ENCODE peak calls at places on chromosomes 5 and 9, in four cellular contexts. Z is gastrocnemius medialis, V is A549, Y is HepG2. F is an unnamed sample.

GRCh38 chr9:36961568-36962360 is 72.3 kb downstream of the PAX5 start:
- ATAC-seq in Y (no peak), V (no peak), Z (no peak), F (no peak)

GRCh38 chr9:134283111-134283515 is 43.1 kb upstream of the RXRA start:
- ATAC-seq in V (no peak), Z (peak), Y (no peak), F (peak)

GRCh38 chr5:154977409-154977808 is 36.1 kb upstream of the KIF4B start:
- ATAC-seq in Y (no peak), V (no peak), Z (no peak), F (no peak)

GRCh38 chr9:35658894-35659220 is 765 bp downstream of the CCDC107 start:
- ATAC-seq in V (peak), Z (peak), Y (peak), F (no peak)

GRCh38 chr9:35828716-35829083 is at the start of gene FAM221B:
- ATAC-seq in Z (peak), V (peak), Y (no peak), F (no peak)

GRCh38 chr9:589723-590122 is 251.8 kb upstream of the DMRT1 start:
- ATAC-seq in Y (no peak), Z (no peak), V (peak), F (peak)

GRCh38 chr5:139847790-139848507 is 52.3 kb downstream of the PSD2 start:
- ATAC-seq in Z (peak), Y (peak), V (peak), F (peak)

GRCh38 chr5:126355940-126356339 is 67.3 kb upstream of the GRAMD2B start:
- ATAC-seq in V (no peak), Y (no peak), Z (no peak), F (no peak)

GRCh38 chr9:34507556-34507955 is 15.2 kb downstream of the ENHO start:
- ATAC-seq in Z (no peak), V (no peak), Y (no peak), F (no peak)

GRCh38 chr5:20985754-20986153 is 997.8 kb upstream of the CDH18 start:
- ATAC-seq in V (no peak), Z (no peak), Y (no peak), F (no peak)

GRCh38 chr5:139638090-139638735 is 9.9 kb upstream of the CXXC5 start:
- ATAC-seq in Z (peak), V (peak), Y (peak), F (peak)

GRCh38 chr9:120742951-120743416 is 28.7 kb upstream of the MEGF9 start:
- ATAC-seq in Y (peak), V (peak), Z (no peak), F (no peak)

GRCh38 chr5:5490774-5491347 is 68.4 kb downstream of the ICE1 start:
- ATAC-seq in V (no peak), Y (no peak), Z (peak), F (no peak)

GRCh38 chr5:32088214-32088613 is 85.9 kb downstream of the GOLPH3 start:
- ATAC-seq in Y (no peak), Z (no peak), V (no peak), F (no peak)

GRCh38 chr5:34487202-34487879 is 168.8 kb upstream of the RAI14 start:
- ATAC-seq in Z (peak), Y (peak), V (peak), F (peak)

GRCh38 chr9:20200900-20201495 is 412.2 kb upstream of the SLC24A2 start:
- ATAC-seq in V (no peak), Y (no peak), Z (no peak), F (no peak)

GRCh38 chr9:20199111-20199510 is 410.3 kb upstream of the SLC24A2 start:
- ATAC-seq in Z (no peak), V (no peak), Y (no peak), F (no peak)

GRCh38 chr9:20197976-20198685 is 409.3 kb upstream of the SLC24A2 start:
- ATAC-seq in Z (no peak), V (peak), Y (no peak), F (no peak)
- TF ChIP-seq CTCF in Z (no peak), V (no peak), Y (no peak), F (no peak)

DNA sequence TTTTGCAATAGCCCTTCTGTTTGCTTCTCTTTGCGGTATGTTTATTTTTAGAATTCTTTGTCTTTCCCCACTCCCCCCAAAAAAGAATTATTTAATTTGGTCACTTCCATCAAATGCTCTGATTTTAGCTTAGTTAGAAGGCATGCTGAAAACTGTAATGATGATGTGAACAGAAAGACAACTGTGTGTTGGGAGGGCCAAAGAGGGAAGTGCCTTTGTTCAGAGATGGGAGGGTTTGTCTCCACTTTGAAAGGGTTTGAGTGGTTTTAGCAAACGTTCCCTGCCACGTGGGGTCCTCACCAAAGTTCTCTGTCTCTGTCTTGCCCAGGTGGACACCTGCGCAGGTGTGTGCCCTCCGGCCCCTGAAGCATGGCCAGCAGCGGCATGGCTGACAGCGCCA is 41.9 kb downstream of the SYK start:
- ATAC-seq in Y (no peak), V (no peak), Z (no peak), F (no peak)
- TF ChIP-seq POLR2A in Y (no peak), V (no peak), Z (no peak), F (no peak)

DNA sequence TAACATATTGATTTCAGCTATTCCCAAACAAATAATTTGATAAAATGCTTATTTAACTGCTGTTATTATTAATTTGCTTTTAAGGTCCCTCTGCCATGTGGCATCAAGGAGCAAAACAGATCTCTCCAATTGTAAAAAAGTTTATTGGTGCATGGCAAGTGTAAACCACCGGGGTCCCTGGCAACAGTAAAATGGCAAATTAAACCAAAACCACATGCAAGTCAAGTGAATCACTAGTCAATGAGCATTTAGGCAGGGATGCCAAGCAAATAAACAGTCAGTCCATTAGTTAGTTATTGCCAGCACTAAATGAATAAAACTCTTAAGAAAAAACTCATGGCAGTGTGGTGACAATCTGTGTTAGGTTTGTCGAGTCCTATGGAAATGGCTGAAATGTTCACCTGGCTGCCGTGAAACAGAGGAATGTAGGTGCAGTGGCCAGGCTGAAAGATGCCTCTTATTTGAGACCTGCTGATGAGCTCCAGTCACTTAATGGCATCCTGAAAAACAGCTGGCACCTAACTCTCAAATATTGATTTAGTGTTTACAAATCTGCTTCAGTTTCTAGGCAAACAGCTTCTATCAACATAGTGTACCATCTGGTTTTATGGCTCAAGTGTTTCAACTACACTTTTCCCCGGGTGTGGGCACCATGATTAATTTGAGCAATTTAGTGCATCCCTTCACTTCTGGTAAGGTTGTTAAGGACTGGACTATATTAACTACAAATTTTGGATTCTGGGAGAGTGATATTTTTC is 296.5 kb upstream of the ITGA1 start:
- ATAC-seq in Z (no peak), V (no peak), Y (no peak), F (no peak)
- H3K4me3 ChIP-seq in Z (no peak), V (no peak), Y (no peak), F (no peak)

DNA sequence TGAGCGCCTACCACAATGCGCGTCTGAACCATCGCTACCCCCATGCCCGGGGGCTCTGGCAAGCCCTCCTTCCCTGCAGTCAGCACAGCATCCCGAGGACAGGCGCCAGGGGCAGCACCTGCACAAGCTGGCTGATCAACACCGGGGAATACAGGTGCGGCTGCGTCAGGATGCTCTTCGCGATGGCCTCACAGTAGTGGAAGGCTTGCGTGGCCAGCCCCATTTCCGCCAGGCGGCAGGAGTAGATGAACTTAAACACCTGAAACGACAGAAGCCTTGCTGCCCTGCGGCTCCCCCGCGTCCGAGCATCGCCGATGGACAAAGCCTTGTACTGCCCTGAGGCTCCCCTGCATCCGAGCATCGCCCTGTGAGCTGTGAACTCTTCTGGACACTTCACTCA is 17.7 kb upstream of the INPP5E start:
- ATAC-seq in Y (no peak), Z (no peak), V (no peak), F (no peak)
- TF ChIP-seq CTCF in Y (no peak), Z (no peak), V (no peak), F (no peak)

DNA sequence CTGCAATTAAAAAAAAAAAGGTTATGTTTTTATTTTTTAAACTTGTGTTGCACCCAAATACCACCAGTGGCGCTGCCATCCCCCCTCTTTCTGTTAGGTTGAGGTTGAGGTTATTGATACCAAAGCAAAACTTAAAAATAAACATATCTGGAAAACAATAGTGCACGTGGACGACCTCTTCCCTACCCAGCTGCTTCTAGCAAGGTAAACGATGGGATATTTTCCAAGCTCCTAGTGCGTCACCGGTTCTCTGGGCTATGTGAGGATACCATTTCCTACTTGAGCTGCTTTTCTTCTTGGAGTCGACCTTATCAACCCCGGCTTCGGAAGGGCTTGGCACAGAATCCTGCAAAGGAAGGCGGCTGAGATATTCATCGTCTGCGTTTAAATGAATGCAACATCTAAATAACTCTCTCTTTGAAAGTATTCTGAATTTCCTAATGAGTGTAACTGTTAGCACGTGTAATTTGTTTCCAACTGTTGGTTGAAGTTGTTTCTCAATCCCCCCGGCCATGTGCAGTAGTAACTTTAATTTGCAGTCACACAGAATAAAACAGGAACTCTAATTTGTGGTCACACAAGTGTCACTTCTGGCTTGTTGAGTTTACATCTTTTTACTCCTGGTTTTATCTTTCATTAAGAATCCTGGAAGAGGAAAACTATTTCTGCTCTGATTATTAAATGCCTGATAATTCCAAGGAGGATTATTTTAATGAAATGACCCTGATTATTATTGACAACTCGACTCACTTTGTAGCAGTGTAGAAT is 993 bp downstream of the SCAMP1 start:
- ATAC-seq in Y (peak), V (peak), Z (peak), F (no peak)
- TF ChIP-seq POLR2A in Y (peak), V (no peak), Z (no peak), F (no peak)

GRCh38 chr5:157570801-157571200 is 4.8 kb downstream of the ADAM19 start:
- ATAC-seq in Y (no peak), V (no peak), Z (no peak), F (no peak)
- H3K4me3 ChIP-seq in Y (no peak), V (no peak), Z (no peak), F (no peak)

GRCh38 chr9:111630182-111631070 is 708 bp upstream of the DNAJC25 start:
- ATAC-seq in V (peak), Y (peak), Z (peak), F (peak)

GRCh38 chr9:111633389-111633736 is 2.2 kb downstream of the DNAJC25 start:
- ATAC-seq in Z (no peak), Y (no peak), V (no peak), F (no peak)

GRCh38 chr9:111632051-111632450 is 917 bp downstream of the DNAJC25 start:
- ATAC-seq in V (no peak), Z (no peak), Y (no peak), F (no peak)

GRCh38 chr9:111632695-111633388 is 1.7 kb downstream of the DNAJC25 start:
- ATAC-seq in Y (no peak), V (no peak), Z (no peak), F (no peak)

GRCh38 chr9:111631071-111631971 is at the start of gene DNAJC25:
- ATAC-seq in Z (peak), Y (peak), V (peak), F (peak)
- TF ChIP-seq CTCF in Z (peak), Y (peak), V (no peak), F (peak)

GRCh38 chr9:19223724-19224123 is 6.8 kb upstream of the DENND4C start:
- ATAC-seq in V (no peak), Z (no peak), Y (no peak), F (no peak)
- TF ChIP-seq POLR2A in V (no peak), Z (no peak), Y (no peak), F (no peak)